ENCODE peak calls at places on chromosomes 11 and 22, in four cellular contexts. D, G, J and W are unnamed samples.

GRCh38 chr11:87063982-87064381 is 26.2 kb downstream of the TMEM135 start:
- DNase-seq in J (no peak), G (no peak), D (peak; percentile 5), W (no peak)

GRCh38 chr11:117072517-117073218 is 25.6 kb downstream of the SIK3 start:
- DNase-seq in D (peak; percentile 96), J (no peak), G (peak; percentile 91), W (peak; percentile 94)

GRCh38 chr11:13463779-13464290 is 813 bp upstream of the BTBD10 start:
- DNase-seq in D (peak; percentile 18), G (no peak), J (no peak), W (peak; percentile 18)

GRCh38 chr11:116044520-116044919 is 540.3 kb upstream of the CADM1 start:
- DNase-seq in G (no peak), D (no peak), J (no peak), W (no peak)

GRCh38 chr22:43114958-43115357 is 4.4 kb downstream of the BIK start:
- DNase-seq in J (peak; percentile 90), G (no peak), D (no peak), W (no peak)

GRCh38 chr11:123033895-123034294 is 28.0 kb downstream of the HSPA8 start:
- DNase-seq in G (peak; percentile 57), D (no peak), J (no peak), W (peak; percentile 33)

GRCh38 chr11:114183041-114183511 is 113.1 kb upstream of the NNMT start:
- DNase-seq in D (no peak), J (no peak), G (no peak), W (no peak)

GRCh38 chr22:42717197-42717967 is 3.3 kb downstream of the A4GALT start:
- DNase-seq in J (no peak), G (peak; percentile 19), D (peak; percentile 43), W (peak; percentile 73)

GRCh38 chr22:41949297-41949965 is 2.5 kb upstream of the CENPM start:
- DNase-seq in D (no peak), G (no peak), J (no peak), W (no peak)

GRCh38 chr22:31162015-31162765 is 2.2 kb downstream of the RNF185 start:
- DNase-seq in D (no peak), G (no peak), J (no peak), W (no peak)

GRCh38 chr22:45425101-45425500 is 11.6 kb downstream of the RIBC2 start:
- DNase-seq in D (no peak), J (no peak), G (peak; percentile 22), W (peak; percentile 50)

GRCh38 chr11:104992781-104993180 is 24.4 kb upstream of the CASP4 start:
- DNase-seq in J (no peak), D (no peak), G (no peak), W (no peak)

GRCh38 chr11:62233730-62234129 is 8.3 kb upstream of the SCGB1D2 start:
- DNase-seq in J (no peak), G (no peak), D (no peak), W (peak; percentile 6)

GRCh38 chr11:115869780-115870431 is 365.7 kb upstream of the CADM1 start:
- DNase-seq in D (peak; percentile 33), G (peak; percentile 7), J (no peak), W (peak; percentile 1)

GRCh38 chr11:19160839-19161238 is 40.9 kb downstream of the CSRP3 start:
- DNase-seq in D (peak; percentile 36), G (peak; percentile 14), J (no peak), W (peak; percentile 19)

GRCh38 chr22:23713696-23714595 is 23.1 kb downstream of the RGL4 start:
- DNase-seq in G (no peak), J (no peak), D (no peak), W (no peak)

GRCh38 chr11:112318193-112318592 is 57.5 kb upstream of the PLET1 start:
- DNase-seq in G (peak; percentile 91), J (no peak), D (peak; percentile 96), W (peak; percentile 93)

GRCh38 chr22:47765757-47766156 is 1003.3 kb downstream of the TBC1D22A start:
- DNase-seq in G (no peak), J (no peak), D (no peak), W (no peak)

GRCh38 chr11:83677730-83678129 is 391.6 kb upstream of the CCDC90B start:
- DNase-seq in J (no peak), G (no peak), D (no peak), W (no peak)

GRCh38 chr11:35967042-35967441 is 23.2 kb downstream of the LDLRAD3 start:
- DNase-seq in G (no peak), D (no peak), J (no peak), W (no peak)

GRCh38 chr11:62811659-62812058 is 6.4 kb upstream of the NXF1 start:
- DNase-seq in D (no peak), J (no peak), G (no peak), W (no peak)

GRCh38 chr11:5226732-5227327 is at the start of gene HBB:
- DNase-seq in D (no peak), G (no peak), J (no peak), W (peak; percentile 14)

GRCh38 chr22:45072322-45072903 is 62.6 kb upstream of the PHF21B start:
- DNase-seq in G (peak; percentile 51), J (no peak), D (peak; percentile 83), W (peak; percentile 93)

GRCh38 chr22:38310518-38311330 is 6.5 kb downstream of the CSNK1E start:
- DNase-seq in G (peak; percentile 15), J (no peak), D (no peak), W (no peak)

GRCh38 chr11:84295815-84296214 is 1009.6 kb upstream of the CCDC90B start:
- DNase-seq in G (no peak), J (no peak), D (no peak), W (no peak)

GRCh38 chr11:111694851-111695250 is 71.3 kb downstream of the PPP2R1B start:
- DNase-seq in G (peak; percentile 85), J (no peak), D (no peak), W (no peak)

GRCh38 chr11:92702771-92703170 is 266.7 kb upstream of the MTNR1B start:
- DNase-seq in D (peak; percentile 62), G (peak; percentile 23), J (no peak), W (peak; percentile 69)

GRCh38 chr22:32842486-32842885 is 41.0 kb downstream of the TIMP3 start:
- DNase-seq in D (no peak), J (no peak), G (no peak), W (no peak)

GRCh38 chr11:45169310-45170072 is 23.1 kb downstream of the PRDM11 start:
- DNase-seq in G (no peak), J (no peak), D (no peak), W (peak; percentile 20)

GRCh38 chr11:66974724-66975402 is at the start of gene C11orf86:
- DNase-seq in G (no peak), D (no peak), J (no peak), W (no peak)

GRCh38 chr11:128405693-128406364 is 181.5 kb downstream of the ETS1 start:
- DNase-seq in G (peak; percentile 42), J (no peak), D (no peak), W (no peak)

GRCh38 chr11:75841739-75842138 is 26.7 kb downstream of the UVRAG start:
- DNase-seq in D (no peak), G (no peak), J (no peak), W (no peak)
- H3K4me3 ChIP-seq in D (no peak overlapping the region), G (no peak overlapping the region), J (no peak overlapping the region), W (no peak overlapping the region)

GRCh38 chr22:19051381-19051780 is 70.8 kb downstream of the DGCR2 start:
- DNase-seq in J (no peak), D (no peak), G (no peak), W (no peak)

GRCh38 chr22:19050117-19050516 is 72.1 kb downstream of the DGCR2 start:
- DNase-seq in J (no peak), G (no peak), D (no peak), W (no peak)

GRCh38 chr22:19055801-19056200 is 66.4 kb downstream of the DGCR2 start:
- DNase-seq in D (no peak), G (no peak), J (peak; percentile 20), W (no peak)

GRCh38 chr22:19056951-19057401 is 65.2 kb downstream of the DGCR2 start:
- DNase-seq in G (no peak), J (peak; percentile 20), D (no peak), W (no peak)

GRCh38 chr22:19052941-19053551 is 69.2 kb downstream of the DGCR2 start:
- DNase-seq in G (no peak), D (no peak), J (no peak), W (no peak)
- TF ChIP-seq CTCF in G (no peak), D (no peak), J (no peak), W (no peak)

GRCh38 chr11:279966-280761 is 2.0 kb downstream of the NLRP6 start:
- DNase-seq in J (no peak), G (peak; percentile 47), D (no peak), W (peak; percentile 47)
- H3K4me3 ChIP-seq in J (peak overlapping the region; percentile 47), G (no peak overlapping the region), D (no peak overlapping the region), W (no peak overlapping the region)

DNA sequence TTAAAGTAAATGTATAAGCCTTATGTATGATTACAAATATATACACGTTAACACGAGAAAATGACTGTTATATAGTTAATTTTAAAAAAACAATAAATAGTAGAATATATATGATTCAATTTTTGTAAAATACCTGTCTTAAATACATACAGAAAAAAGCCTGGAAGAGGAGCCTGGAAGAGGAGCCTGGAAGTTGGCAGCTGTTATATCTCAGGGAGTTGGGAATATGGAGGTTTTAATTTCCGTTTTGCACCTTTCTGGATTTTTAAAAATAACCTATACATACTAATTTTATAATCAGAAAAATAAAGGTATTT is 111.6 kb downstream of the WT1 start:
- DNase-seq in G (no peak), D (no peak), J (no peak), W (no peak)
- TF ChIP-seq CTCF in G (no peak), D (no peak), J (no peak), W (no peak)

GRCh38 chr11:69962152-69962551 is 116.0 kb upstream of the ANO1 start:
- DNase-seq in G (peak; percentile 32), D (peak; percentile 61), J (peak; percentile 57), W (peak; percentile 80)

GRCh38 chr11:69963533-69964246 is 114.4 kb upstream of the ANO1 start:
- DNase-seq in J (no peak), D (no peak), G (no peak), W (no peak)

GRCh38 chr11:69966583-69966835 is 111.6 kb upstream of the ANO1 start:
- DNase-seq in J (no peak), D (no peak), G (no peak), W (no peak)

GRCh38 chr11:69965821-69966582 is 112.1 kb upstream of the ANO1 start:
- DNase-seq in J (no peak), D (no peak), G (no peak), W (no peak)

GRCh38 chr11:69964247-69964643 is 113.9 kb upstream of the ANO1 start:
- DNase-seq in J (no peak), D (no peak), G (no peak), W (no peak)
- H3K4me3 ChIP-seq in J (no peak overlapping the region), D (no peak overlapping the region), G (no peak overlapping the region), W (no peak overlapping the region)

DNA sequence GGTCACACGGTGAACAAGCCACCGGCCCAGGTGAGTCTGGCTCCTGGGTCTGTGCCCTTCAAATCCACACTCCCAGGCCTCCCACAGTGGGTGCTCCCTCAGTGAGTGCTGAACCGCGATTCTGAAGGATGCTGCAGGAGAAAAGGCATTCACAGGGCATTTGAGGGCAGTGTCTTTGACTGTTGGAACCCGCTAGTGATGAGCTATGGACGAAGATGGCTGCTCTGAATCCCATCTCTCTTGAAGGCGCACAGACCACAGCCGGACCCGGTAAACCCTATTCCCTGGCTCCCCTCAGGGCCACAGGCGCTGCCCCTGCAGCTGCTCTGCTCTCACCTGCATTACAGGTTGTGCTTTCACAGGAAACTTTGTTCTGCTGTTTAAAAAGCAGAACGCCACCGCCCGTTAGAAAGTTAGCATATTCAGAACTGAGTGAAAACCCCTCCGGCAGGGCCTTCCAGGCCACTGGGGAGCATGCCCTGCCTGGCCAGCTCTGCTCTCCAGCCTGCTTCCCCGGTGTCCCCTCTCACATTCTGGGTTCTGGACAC is 3.2 kb downstream of the LRRC32 start:
- DNase-seq in J (no peak), D (no peak), G (no peak), W (no peak)
- TF ChIP-seq CTCF in J (no peak), D (no peak), G (no peak), W (no peak)

GRCh38 chr11:65636810-65637557 is 917 bp upstream of the SIPA1 start:
- DNase-seq in G (no peak), J (no peak), D (no peak), W (no peak)
- H3K4me3 ChIP-seq in G (no peak overlapping the region), J (no peak overlapping the region), D (no peak overlapping the region), W (no peak overlapping the region)